ENCODE peak calls at places on chromosomes 13 and 19, in seven cellular contexts. T is adrenal gland, Y is IMR-90, Z is left ventricle myocardium inferior, J is brain microvascular endothelial cell, E is tibial nerve, S is left lung. C is an unnamed sample. For H3K36me3, the result is how much of the 10 kb centered on the place peaks cover.

GRCh38 chr19:18683109-18683954 is at the start of gene CRTC1:
- DNase-seq in E (peak), Y (peak), S (peak), J (peak), Z (peak), T (peak), C (peak)

GRCh38 chr19:40560092-40560507 is 16.6 kb upstream of the SHKBP1 start:
- DNase-seq in S (peak), Y (no peak), J (no peak), Z (no peak), T (no peak), E (no peak), C (no peak)

GRCh38 chr13:58680115-58680514 is 1048.6 kb downstream of the PCDH17 start:
- DNase-seq in Y (no peak), Z (no peak), S (no peak), J (no peak), E (no peak), T (no peak), C (no peak)

GRCh38 chr13:51542358-51542972 is 41.8 kb upstream of the WDFY2 start:
- DNase-seq in J (no peak), Y (peak), E (no peak), T (no peak), S (no peak), Z (no peak), C (peak)

GRCh38 chr19:47609885-47610545 is 1.1 kb downstream of the BICRA start:
- DNase-seq in S (peak), Z (peak), J (no peak), E (no peak), T (peak), Y (peak), C (peak)

GRCh38 chr13:80126382-80127068 is 214.4 kb downstream of the SPRY2 start:
- DNase-seq in Z (no peak), T (no peak), Y (no peak), S (no peak), J (no peak), E (no peak), C (no peak)

GRCh38 chr13:33147832-33148231 is 131.6 kb downstream of the KL start:
- DNase-seq in Y (peak), J (no peak), E (no peak), Z (no peak), T (no peak), S (no peak), C (no peak)

GRCh38 chr13:97653741-97654140 is 219.8 kb downstream of the RAP2A start:
- DNase-seq in Y (peak), J (no peak), Z (no peak), E (no peak), S (no peak), T (no peak), C (no peak)

GRCh38 chr13:53301449-53301848 is 272.8 kb downstream of the OLFM4 start:
- DNase-seq in S (no peak), Z (no peak), Y (no peak), J (no peak), E (no peak), T (no peak), C (no peak)

GRCh38 chr13:25085125-25085742 is 10.7 kb upstream of the PABPC3 start:
- DNase-seq in Z (no peak), T (peak), E (no peak), J (peak), Y (peak), S (no peak), C (no peak)

GRCh38 chr13:42041684-42042035 is 6.8 kb upstream of the DGKH start:
- DNase-seq in Z (peak), T (peak), Y (peak), E (no peak), J (peak), S (peak), C (peak)

GRCh38 chr19:5851302-5851701 is at the start of gene FUT3:
- DNase-seq in T (no peak), Y (no peak), S (no peak), J (no peak), E (no peak), Z (no peak), C (no peak)

GRCh38 chr13:26075498-26075897 is 23.7 kb upstream of the SHISA2 start:
- DNase-seq in E (no peak), T (no peak), Y (no peak), Z (no peak), S (no peak), J (no peak), C (no peak)

GRCh38 chr19:31099470-31100190 is 249.6 kb downstream of the TSHZ3 start:
- DNase-seq in S (no peak), T (no peak), Z (no peak), J (no peak), E (no peak), Y (no peak), C (peak)

GRCh38 chr13:65400707-65401106 is 1829.4 kb downstream of the PCDH9 start:
- DNase-seq in Z (no peak), T (no peak), E (no peak), S (no peak), Y (no peak), J (no peak), C (no peak)

GRCh38 chr19:6276447-6276846 is 3.3 kb downstream of the MLLT1 start:
- DNase-seq in S (no peak), E (peak), Z (peak), Y (peak), J (peak), T (no peak), C (no peak)

GRCh38 chr13:114013336-114013735 is 39.5 kb upstream of the C13orf46 start:
- DNase-seq in Y (no peak), E (no peak), S (no peak), T (no peak), J (no peak), Z (no peak), C (no peak)
- H3K36me3 ChIP-seq in Y (half or more), E (under half), S (under half), T (under half), J (half or more), Z (half or more), C (under half)

GRCh38 chr13:40624338-40624737 is 42.1 kb downstream of the FOXO1 start:
- DNase-seq in S (no peak), Y (no peak), J (peak), E (no peak), T (no peak), Z (no peak), C (peak)
- H3K36me3 ChIP-seq in S (under half), Y (under half), J (under half), E (under half), T (under half), Z (under half), C (under half)

GRCh38 chr19:11125994-11126685 is 29.4 kb downstream of the SPC24 start:
- DNase-seq in S (peak), Z (peak), Y (peak), E (peak), J (peak), T (peak), C (peak)

GRCh38 chr19:11127905-11128304 is 27.7 kb downstream of the SPC24 start:
- DNase-seq in T (no peak), E (no peak), Z (no peak), Y (no peak), S (no peak), J (no peak), C (no peak)

GRCh38 chr19:11136400-11137101 is 19.0 kb downstream of the SPC24 start:
- DNase-seq in S (no peak), T (no peak), Z (no peak), Y (no peak), E (no peak), J (no peak), C (no peak)

GRCh38 chr19:11131471-11131870 is 24.1 kb downstream of the SPC24 start:
- DNase-seq in Z (no peak), T (no peak), J (no peak), S (no peak), E (no peak), Y (no peak), C (no peak)

DNA sequence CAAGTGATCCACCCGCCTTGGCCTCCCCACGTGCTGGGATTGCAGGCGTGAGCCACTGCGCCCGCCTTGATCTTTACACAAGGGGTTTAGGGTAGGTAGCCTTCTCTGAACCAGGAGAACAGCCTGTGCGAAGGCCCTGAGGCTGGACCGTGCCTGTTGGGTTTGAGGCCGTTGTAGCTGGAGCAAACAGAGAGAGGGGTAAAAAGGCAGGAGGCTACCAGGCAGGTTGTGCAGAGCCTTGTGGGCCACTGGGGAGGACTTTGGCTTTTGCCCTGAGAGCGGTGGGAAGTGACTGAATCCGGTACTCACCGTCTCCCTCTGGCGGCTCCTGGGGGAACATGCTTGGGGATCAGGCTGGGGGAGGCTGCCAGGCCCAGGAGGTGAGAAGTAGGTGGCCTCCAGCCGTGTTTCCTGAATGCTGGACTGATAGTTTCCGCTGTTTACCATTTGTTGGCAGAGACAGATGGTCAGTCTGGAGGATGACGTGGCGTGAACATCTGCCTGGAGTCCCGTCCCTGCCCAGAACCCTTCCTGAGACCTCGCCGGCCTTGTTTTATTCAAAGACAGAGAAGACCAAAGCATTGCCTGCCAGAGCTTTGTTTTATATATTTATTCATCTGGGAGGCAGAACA is 24.6 kb downstream of the SPC24 start:
- DNase-seq in S (peak), E (peak), T (peak), Z (peak), Y (peak), J (peak), C (peak)
- H3K36me3 ChIP-seq in S (under half), E (under half), T (under half), Z (half or more), Y (half or more), J (half or more), C (half or more)

GRCh38 chr19:45041125-45041524 is 2.3 kb downstream of the CLASRP start:
- DNase-seq in Y (no peak), S (no peak), J (no peak), Z (no peak), T (no peak), E (no peak), C (no peak)
- H3K36me3 ChIP-seq in Y (under half), S (under half), J (under half), Z (half or more), T (under half), E (under half), C (half or more)

DNA sequence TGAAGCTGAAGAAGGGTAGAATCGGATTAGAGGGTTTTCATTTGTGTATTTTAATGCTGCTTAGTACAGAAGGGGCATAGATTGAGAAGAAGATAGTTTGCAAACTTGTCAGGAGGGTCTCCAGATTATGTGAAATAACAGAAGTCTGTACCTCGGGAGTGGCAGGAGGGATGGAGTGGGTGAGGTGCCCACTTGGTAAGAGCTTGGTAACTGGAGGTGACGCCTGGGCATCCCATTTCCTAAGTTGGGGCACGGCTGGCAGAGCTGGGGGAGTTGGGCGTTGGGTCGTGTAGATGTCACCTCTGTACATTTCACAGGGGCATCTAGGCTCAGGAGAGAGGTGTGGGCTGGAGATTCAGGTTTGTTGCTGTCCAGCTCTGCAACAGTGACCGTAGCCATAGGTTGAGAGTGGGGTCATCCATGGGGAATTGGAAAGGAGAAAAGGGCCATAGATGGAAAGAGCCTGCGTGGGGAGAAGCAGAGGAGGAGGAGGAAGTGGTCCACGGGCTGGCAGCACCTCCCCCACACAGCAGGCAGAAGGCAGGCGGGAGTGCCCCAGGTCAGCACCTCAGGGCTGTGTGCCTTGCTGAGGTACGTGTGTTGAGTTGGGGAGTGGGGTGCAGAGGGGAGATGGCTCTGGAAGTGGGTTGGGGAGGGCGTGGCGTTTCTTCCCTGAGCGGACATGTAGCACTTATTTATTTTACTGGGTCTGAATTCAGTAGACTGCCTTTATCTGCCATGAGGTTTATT is 31.2 kb downstream of the MPHOSPH8 start:
- DNase-seq in Z (no peak), S (no peak), Y (no peak), E (no peak), T (no peak), J (no peak), C (no peak)
- H3K36me3 ChIP-seq in Z (half or more), S (under half), Y (half or more), E (under half), T (under half), J (half or more), C (under half)

GRCh38 chr13:95251641-95252040 is 49.6 kb downstream of the ABCC4 start:
- DNase-seq in Y (no peak), T (no peak), J (no peak), Z (no peak), E (no peak), S (no peak), C (no peak)

GRCh38 chr13:95247857-95248256 is 53.4 kb downstream of the ABCC4 start:
- DNase-seq in Y (no peak), J (no peak), E (no peak), Z (no peak), T (no peak), S (no peak), C (no peak)

GRCh38 chr13:95246292-95247082 is 54.8 kb downstream of the ABCC4 start:
- DNase-seq in Y (no peak), Z (no peak), J (no peak), S (no peak), E (no peak), T (no peak), C (no peak)

GRCh38 chr13:95250961-95251360 is 50.3 kb downstream of the ABCC4 start:
- DNase-seq in T (no peak), S (no peak), Z (no peak), Y (no peak), E (no peak), J (no peak), C (no peak)

GRCh38 chr13:95248953-95249352 is 52.3 kb downstream of the ABCC4 start:
- DNase-seq in S (no peak), Y (no peak), T (no peak), J (no peak), Z (no peak), E (no peak), C (no peak)
- H3K36me3 ChIP-seq in S (under half), Y (under half), T (under half), J (under half), Z (under half), E (under half), C (under half)

DNA sequence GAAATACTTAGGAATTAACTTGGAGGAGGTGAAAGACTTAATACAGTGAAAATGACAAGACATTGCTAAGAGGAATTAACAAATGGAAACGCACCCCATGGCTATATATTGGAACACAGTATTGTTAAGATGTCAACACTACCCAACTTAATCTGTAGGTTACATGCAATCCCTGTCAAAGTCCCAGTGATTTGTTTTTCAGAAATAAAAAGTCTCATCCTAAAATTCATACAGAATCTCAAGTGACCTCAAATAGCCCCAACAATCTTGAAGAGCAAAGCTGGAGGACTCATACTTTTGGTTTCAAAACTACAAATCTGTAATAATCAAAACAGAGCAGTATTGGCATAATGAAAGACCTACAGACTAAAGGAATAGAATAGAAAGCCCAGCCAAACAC is 13.2 kb downstream of the ATP4B start:
- DNase-seq in S (no peak), Y (no peak), J (no peak), Z (no peak), E (no peak), T (no peak), C (no peak)
- H3K36me3 ChIP-seq in S (under half), Y (under half), J (under half), Z (under half), E (under half), T (under half), C (under half)

GRCh38 chr13:48709213-48709612 is 55.5 kb downstream of the CYSLTR2 start:
- DNase-seq in Y (no peak), S (no peak), Z (no peak), E (no peak), J (no peak), T (no peak), C (no peak)
- H3K36me3 ChIP-seq in Y (under half), S (under half), Z (under half), E (under half), J (under half), T (under half), C (under half)

C was measured in MG63.